ENCODE peak calls at places on chromosomes 11 and 22, in eight cellular contexts. A, J, X, I, M, B, L and D are unnamed samples.

GRCh38 chr11:67608486-67608885 is 1.8 kb downstream of the NDUFV1 start:
- DNase-seq in M (peak; percentile 11), J (no peak), X (no peak), A (peak; percentile 13), B (peak; percentile 50), L (no peak), I (no peak), D (no peak)

GRCh38 chr11:18100926-18101656 is 4.8 kb downstream of the SAAL1 start:
- DNase-seq in M (no peak), J (no peak), B (no peak), A (no peak), X (no peak), I (no peak), L (no peak), D (no peak)

GRCh38 chr11:6637871-6638270 is 17.7 kb downstream of the DCHS1 start:
- DNase-seq in M (no peak), A (peak; percentile 61), I (peak; percentile 91), X (no peak), L (no peak), B (no peak), J (no peak), D (peak; percentile 88)

GRCh38 chr11:123461164-123461563 is 31.1 kb downstream of the GRAMD1B start:
- DNase-seq in J (peak; percentile 21), X (no peak), B (peak; percentile 89), A (peak; percentile 47), I (no peak), L (no peak), M (no peak), D (no peak)

GRCh38 chr11:925158-925495 is 543 bp upstream of the AP2A2 start:
- DNase-seq in A (peak; percentile 48), L (no peak), J (no peak), M (peak; percentile 45), B (peak; percentile 68), X (no peak), I (no peak), D (no peak)

GRCh38 chr11:132886335-132886734 is 646.0 kb downstream of the OPCML start:
- DNase-seq in A (no peak), M (no peak), L (no peak), B (no peak), X (peak; percentile 31), J (no peak), I (no peak), D (peak; percentile 69)

GRCh38 chr11:12503886-12504285 is 126.5 kb downstream of the PARVA start:
- DNase-seq in I (no peak), J (no peak), A (no peak), M (no peak), B (no peak), L (no peak), X (no peak), D (no peak)

GRCh38 chr11:111347723-111348115 is 31.4 kb downstream of the POU2AF1 start:
- DNase-seq in J (no peak), X (no peak), M (no peak), B (no peak), L (no peak), A (no peak), I (peak; percentile 46), D (peak; percentile 23)

GRCh38 chr11:7882860-7883259 is 48.2 kb downstream of the OR10A6 start:
- DNase-seq in J (no peak), B (no peak), L (no peak), I (peak; percentile 93), M (no peak), X (no peak), A (no peak), D (no peak)

GRCh38 chr11:77107950-77108349 is 5.3 kb downstream of the OMP start:
- DNase-seq in L (no peak), B (peak; percentile 72), J (peak; percentile 56), X (peak; percentile 34), A (peak; percentile 73), I (peak; percentile 92), M (peak; percentile 70), D (peak; percentile 88)

GRCh38 chr22:34800265-34800664 is 265.7 kb upstream of the ISX start:
- DNase-seq in A (no peak), B (no peak), M (no peak), I (no peak), X (no peak), J (peak; percentile 11), L (no peak), D (peak; percentile 6)

GRCh38 chr22:23894710-23895598 is 771 bp downstream of the MIF start:
- DNase-seq in A (peak; percentile 81), B (peak; percentile 80), M (peak; percentile 86), I (peak; percentile 65), X (peak; percentile 83), J (peak; percentile 62), L (peak; percentile 31), D (peak; percentile 77)

GRCh38 chr11:59801981-59802638 is 8.5 kb downstream of the MRPL16 start:
- DNase-seq in M (no peak), J (no peak), I (no peak), L (no peak), B (no peak), X (peak; percentile 60), A (peak; percentile 30), D (peak; percentile 42)

GRCh38 chr11:88280673-88281316 is 56.7 kb downstream of the CTSC start:
- DNase-seq in X (no peak), L (no peak), J (peak; percentile 75), A (peak; percentile 21), B (no peak), M (no peak), I (peak; percentile 81), D (no peak)

GRCh38 chr22:19714320-19715252 is at the start of gene SEPTIN5:
- DNase-seq in J (no peak), I (no peak), A (no peak), B (peak; percentile 52), X (no peak), L (no peak), M (no peak), D (peak; percentile 74)

GRCh38 chr22:39528681-39529486 is 3.7 kb downstream of the RPS19BP1 start:
- DNase-seq in I (peak; percentile 94), L (peak; percentile 81), B (peak; percentile 95), M (peak; percentile 93), A (peak; percentile 90), J (peak; percentile 93), X (peak; percentile 97), D (peak; percentile 91)

GRCh38 chr11:66851698-66852465 is 5.0 kb upstream of the LRFN4 start:
- DNase-seq in M (no peak), A (no peak), L (no peak), I (no peak), X (no peak), J (no peak), B (peak; percentile 39), D (no peak)

GRCh38 chr11:79087238-79087956 is 353.4 kb downstream of the TENM4 start:
- DNase-seq in L (no peak), I (peak; percentile 82), B (no peak), M (no peak), X (peak; percentile 42), A (no peak), J (no peak), D (peak; percentile 51)

GRCh38 chr22:42648368-42649260 is 578 bp downstream of the CYB5R3 start:
- DNase-seq in B (peak; percentile 82), I (peak; percentile 34), M (peak; percentile 89), J (no peak), X (peak; percentile 73), A (peak; percentile 74), L (no peak), D (peak; percentile 20)

GRCh38 chr11:128653828-128654231 is 40.0 kb upstream of the FLI1 start:
- DNase-seq in J (no peak), L (no peak), I (peak; percentile 46), A (peak; percentile 46), M (peak; percentile 20), B (peak; percentile 58), X (peak; percentile 81), D (peak; percentile 47)

GRCh38 chr22:22916215-22916951 is 28.8 kb downstream of the IGLL5 start:
- DNase-seq in I (no peak), L (no peak), J (no peak), M (no peak), X (no peak), B (no peak), A (no peak), D (no peak)

GRCh38 chr11:2549876-2550605 is 105.2 kb downstream of the KCNQ1 start:
- DNase-seq in A (peak; percentile 18), X (no peak), L (no peak), M (no peak), B (peak; percentile 38), I (no peak), J (no peak), D (no peak)

GRCh38 chr11:70225629-70226582 is 22.8 kb downstream of the FADD start:
- DNase-seq in J (no peak), B (peak; percentile 67), A (peak; percentile 47), X (no peak), L (no peak), I (peak; percentile 47), M (peak; percentile 90), D (no peak)